ENCODE peak calls at places on chromosomes 11 and 22, in ten cellular contexts. E, L, S, B, G, F, K, H, V and J are unnamed samples.

GRCh38 chr22:46220921-46221320 is 29.2 kb downstream of the CDPF1 start:
- DNase-seq in E (no peak), L (no peak), S (no peak), B (no peak), G (no peak), F (no peak), K (no peak), H (peak; percentile 16), V (no peak), J (no peak)

GRCh38 chr11:9906043-9906791 is 242.3 kb downstream of the SWAP70 start:
- DNase-seq in E (peak; percentile 58), L (peak; percentile 89), S (no peak), B (no peak), G (no peak), F (peak; percentile 81), K (no peak), H (peak; percentile 96), V (peak; percentile 20), J (peak; percentile 57)

GRCh38 chr11:120482149-120482548 is 29.4 kb upstream of the GRIK4 start:
- DNase-seq in E (no peak), L (no peak), S (no peak), B (no peak), G (no peak), F (no peak), K (no peak), H (peak; percentile 12), V (no peak), J (no peak)

GRCh38 chr11:87263979-87264378 is 226.2 kb downstream of the TMEM135 start:
- DNase-seq in E (no peak), L (no peak), S (no peak), B (no peak), G (no peak), F (no peak), K (no peak), H (peak; percentile 34), V (no peak), J (no peak)

GRCh38 chr11:125923012-125923579 is 18.8 kb downstream of the DDX25 start:
- DNase-seq in E (peak; percentile 87), L (peak; percentile 35), S (no peak), B (peak; percentile 68), G (peak; percentile 24), F (peak; percentile 50), K (peak; percentile 53), H (peak; percentile 54), V (peak; percentile 69), J (peak; percentile 54)

GRCh38 chr11:910044-910588 is 494 bp downstream of the CHID1 start:
- DNase-seq in E (no peak), L (no peak), S (no peak), B (no peak), G (no peak), F (no peak), K (no peak), H (peak; percentile 20), V (no peak), J (no peak)

GRCh38 chr11:79052539-79052938 is 388.3 kb downstream of the TENM4 start:
- DNase-seq in E (peak; percentile 73), L (no peak), S (no peak), B (no peak), G (no peak), F (no peak), K (no peak), H (peak; percentile 29), V (no peak), J (no peak)

GRCh38 chr11:82775218-82775617 is 41.6 kb upstream of the FAM181B start:
- DNase-seq in E (no peak), L (no peak), S (no peak), B (no peak), G (no peak), F (no peak), K (no peak), H (no peak), V (no peak), J (no peak)

GRCh38 chr22:46593211-46593676 is 26.9 kb upstream of the GRAMD4 start:
- DNase-seq in E (no peak), L (no peak), S (peak; percentile 91), B (peak; percentile 55), G (no peak), F (no peak), K (peak; percentile 55), H (peak; percentile 30), V (no peak), J (no peak)

GRCh38 chr22:40462195-40462988 is 92.0 kb downstream of the SGSM3 start:
- DNase-seq in E (no peak), L (no peak), S (no peak), B (no peak), G (no peak), F (no peak), K (no peak), H (no peak), V (no peak), J (no peak)

GRCh38 chr11:109298865-109299264 is 123.1 kb upstream of the C11orf87 start:
- DNase-seq in E (no peak), L (no peak), S (no peak), B (no peak), G (no peak), F (no peak), K (no peak), H (peak; percentile 13), V (no peak), J (no peak)

GRCh38 chr11:92765965-92766371 is 203.5 kb upstream of the MTNR1B start:
- DNase-seq in E (peak; percentile 77), L (no peak), S (peak; percentile 76), B (no peak), G (peak; percentile 9), F (no peak), K (no peak), H (peak; percentile 56), V (no peak), J (no peak)

GRCh38 chr11:92762175-92762574 is 207.3 kb upstream of the MTNR1B start:
- DNase-seq in E (no peak), L (no peak), S (no peak), B (no peak), G (no peak), F (no peak), K (no peak), H (no peak), V (no peak), J (no peak)

GRCh38 chr11:92764128-92764527 is 205.3 kb upstream of the MTNR1B start:
- DNase-seq in E (no peak), L (no peak), S (no peak), B (no peak), G (no peak), F (no peak), K (no peak), H (no peak), V (no peak), J (no peak)

GRCh38 chr11:92767416-92767815 is 202.0 kb upstream of the MTNR1B start:
- DNase-seq in E (no peak), L (no peak), S (no peak), B (no peak), G (no peak), F (no peak), K (no peak), H (no peak), V (no peak), J (no peak)

DNA sequence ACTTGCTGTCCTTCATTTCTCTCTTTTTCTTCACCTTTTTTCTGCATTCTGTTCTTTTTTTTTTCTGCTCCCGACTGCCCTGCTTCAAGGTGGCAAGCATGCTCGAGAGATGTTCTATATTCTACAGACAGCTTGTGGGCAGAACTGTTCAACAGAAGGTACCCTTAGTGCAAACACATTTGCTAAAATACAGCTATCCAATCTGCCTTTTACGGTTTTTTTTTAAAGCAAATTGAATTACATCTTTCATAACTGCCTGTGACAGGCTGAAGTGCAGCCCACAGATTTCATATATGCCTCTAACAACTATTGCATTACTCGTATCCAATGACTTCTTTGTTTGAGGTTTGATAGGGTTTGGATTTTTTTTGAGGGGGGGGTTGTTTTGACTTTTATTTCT is 204.0 kb upstream of the MTNR1B start:
- DNase-seq in E (no peak), L (no peak), S (no peak), B (no peak), G (no peak), F (no peak), K (no peak), H (no peak), V (no peak), J (no peak)
- H3K4me3 ChIP-seq in E (no peak overlapping the region), L (no peak overlapping the region), S (no peak overlapping the region), B (no peak overlapping the region), G (no peak overlapping the region), F (no peak overlapping the region), K (no peak overlapping the region), H (no peak overlapping the region), V (no peak overlapping the region), J (no peak overlapping the region)

DNA sequence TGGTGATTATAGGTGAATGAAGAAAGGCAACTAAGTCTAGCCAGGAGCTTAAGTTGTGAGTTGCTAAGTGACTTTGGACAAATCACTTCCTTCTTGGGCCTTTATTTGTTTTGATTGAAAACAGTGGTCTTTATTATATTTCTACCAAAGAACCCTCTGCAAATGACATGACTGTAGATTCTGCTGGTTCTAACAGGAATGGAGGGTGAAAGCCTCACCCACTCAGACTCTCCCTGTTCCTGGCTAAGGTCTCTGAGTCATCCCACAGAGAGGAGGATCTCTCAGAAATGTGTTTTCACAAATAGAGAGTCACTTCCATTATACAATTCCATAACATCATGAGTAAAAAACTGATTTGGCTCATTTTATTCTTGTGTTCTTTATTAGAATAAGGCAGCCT is 583.9 kb upstream of the LRRC4C start:
- DNase-seq in E (no peak), L (no peak), S (no peak), B (no peak), G (no peak), F (peak; percentile 72), K (no peak), H (peak; percentile 76), V (no peak), J (peak; percentile 28)
- H3K9me3 ChIP-seq in E (no peaks in the 10 kb centered on the region), L (no peaks in the 10 kb centered on the region), S (no peaks in the 10 kb centered on the region), B (no peaks in the 10 kb centered on the region), G (no peaks in the 10 kb centered on the region), F (no peaks in the 10 kb centered on the region), K (no peaks in the 10 kb centered on the region), H (no peaks in the 10 kb centered on the region), V (no peaks in the 10 kb centered on the region), J (no peaks in the 10 kb centered on the region)

DNA sequence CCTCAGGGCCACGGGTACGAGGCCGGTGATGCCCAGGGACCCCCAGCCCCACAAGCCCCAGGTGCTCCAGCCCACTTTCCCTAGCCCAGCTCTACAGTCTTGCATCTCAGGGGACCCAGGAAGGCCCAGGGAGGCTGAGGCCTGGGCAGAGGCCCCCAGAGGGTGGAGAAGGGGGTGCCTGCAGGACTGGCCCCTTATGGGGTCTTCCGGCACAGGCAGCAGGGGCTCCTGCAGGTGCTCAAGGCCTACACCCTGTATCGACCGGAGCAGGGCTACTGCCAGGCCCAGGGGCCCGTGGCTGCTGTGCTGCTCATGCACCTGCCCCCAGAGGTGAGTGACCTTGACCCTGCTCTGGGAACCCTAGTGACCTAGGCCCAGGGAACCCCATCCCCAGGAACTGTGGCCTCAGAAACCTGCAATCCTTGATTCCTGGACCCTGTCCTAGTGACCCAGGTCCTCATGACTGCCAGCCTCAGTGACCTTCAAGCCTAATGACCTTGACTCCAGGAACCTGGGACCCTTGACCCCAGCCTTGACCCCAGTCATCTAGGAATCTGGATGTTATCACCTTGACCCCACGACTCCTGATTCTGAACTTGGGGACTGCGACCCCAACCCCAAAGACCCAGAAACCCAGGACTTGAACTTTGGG is 1.9 kb downstream of the TBC1D10C start:
- DNase-seq in E (no peak), L (no peak), S (peak; percentile 79), B (no peak), G (no peak), F (no peak), K (no peak), H (no peak), V (no peak), J (no peak)
- H3K36me3 ChIP-seq in E (no peaks in the 10 kb centered on the region), L (no peaks in the 10 kb centered on the region), S (no peaks in the 10 kb centered on the region), B (no peaks in the 10 kb centered on the region), G (no peaks in the 10 kb centered on the region), F (no peaks in the 10 kb centered on the region), K (no peaks in the 10 kb centered on the region), H (no peaks in the 10 kb centered on the region), V (no peaks in the 10 kb centered on the region), J (peaks cover 5% of the 10 kb centered on the region)

GRCh38 chr11:66543263-66544107 is 2.4 kb downstream of the ZDHHC24 start:
- DNase-seq in E (peak; percentile 88), L (no peak), S (peak; percentile 95), B (peak; percentile 60), G (peak; percentile 52), F (no peak), K (no peak), H (peak; percentile 64), V (no peak), J (no peak)
- H3K4me3 ChIP-seq in E (no peak overlapping the region), L (no peak overlapping the region), S (peak overlapping the region; percentile 19), B (no peak overlapping the region), G (no peak overlapping the region), F (no peak overlapping the region), K (no peak overlapping the region), H (no peak overlapping the region), V (no peak overlapping the region), J (no peak overlapping the region)